ENCODE peak calls at places on chromosome 13, in seven cellular contexts. V is GM10248, R is A673, K is esophagus muscularis mucosa, M is neural progenitor cell, Z is pancreas, I is coronary artery. L is an unnamed sample.

GRCh38 chr13:79541426-79542049 is 60.6 kb downstream of the NDFIP2 start:
- DNase-seq in V (peak), R (peak), K (no peak), M (peak), Z (no peak), I (no peak), L (no peak)

GRCh38 chr13:76168661-76169060 is 532.5 kb downstream of the LMO7 start:
- DNase-seq in V (no peak), R (no peak), K (no peak), M (no peak), Z (no peak), I (no peak), L (no peak)

GRCh38 chr13:75458696-75459422 is 23.1 kb downstream of the TBC1D4 start:
- DNase-seq in V (peak), R (no peak), K (no peak), M (peak), Z (peak), I (no peak), L (no peak)

GRCh38 chr13:100543872-100544602 is 44.6 kb downstream of the GGACT start:
- DNase-seq in V (no peak), R (no peak), K (no peak), M (no peak), Z (no peak), I (peak), L (no peak)

GRCh38 chr13:114151565-114152284 is 19.3 kb upstream of the RASA3 start:
- DNase-seq in V (no peak), R (peak), K (no peak), M (no peak), Z (no peak), I (peak), L (no peak)

GRCh38 chr13:48233886-48234488 is 981 bp downstream of the ITM2B start:
- DNase-seq in V (no peak), R (no peak), K (no peak), M (peak), Z (no peak), I (no peak), L (no peak)

GRCh38 chr13:67152123-67152522 is 78.0 kb downstream of the PCDH9 start:
- DNase-seq in V (no peak), R (no peak), K (no peak), M (no peak), Z (no peak), I (no peak), L (no peak)

GRCh38 chr13:41411536-41411935 is 45.8 kb upstream of the RGCC start:
- DNase-seq in V (peak), R (peak), K (peak), M (peak), Z (no peak), I (no peak), L (peak)

GRCh38 chr13:51950722-51951121 is 60.5 kb downstream of the ATP7B start:
- DNase-seq in V (no peak), R (no peak), K (no peak), M (no peak), Z (no peak), I (peak), L (no peak)

GRCh38 chr13:33263484-33263883 is 22.1 kb downstream of the STARD13 start:
- DNase-seq in V (no peak), R (peak), K (no peak), M (no peak), Z (no peak), I (no peak), L (no peak)

GRCh38 chr13:28047784-28048388 is 52.5 kb downstream of the FLT3 start:
- DNase-seq in V (peak), R (no peak), K (no peak), M (no peak), Z (no peak), I (no peak), L (no peak)

GRCh38 chr13:111621164-111621563 is 300.7 kb downstream of the TEX29 start:
- DNase-seq in V (no peak), R (no peak), K (no peak), M (no peak), Z (no peak), I (peak), L (no peak)

GRCh38 chr13:97257800-97258799 is 36.0 kb downstream of the MBNL2 start:
- DNase-seq in V (peak), R (peak), K (no peak), M (peak), Z (peak), I (peak), L (no peak)

GRCh38 chr13:96650301-96650886 is 343.9 kb downstream of the OXGR1 start:
- DNase-seq in V (peak), R (no peak), K (no peak), M (no peak), Z (no peak), I (no peak), L (no peak)

GRCh38 chr13:109669234-109669612 is 117.2 kb downstream of the IRS2 start:
- DNase-seq in V (no peak), R (no peak), K (peak), M (peak), Z (no peak), I (no peak), L (no peak)

GRCh38 chr13:83377486-83377885 is 504.8 kb downstream of the SLITRK1 start:
- DNase-seq in V (no peak), R (no peak), K (no peak), M (no peak), Z (no peak), I (no peak), L (no peak)

GRCh38 chr13:80379245-80379644 is 38.3 kb upstream of the SPRY2 start:
- DNase-seq in V (no peak), R (peak), K (no peak), M (no peak), Z (no peak), I (no peak), L (no peak)

GRCh38 chr13:113792236-113792770 is 33.3 kb downstream of the TMEM255B start:
- DNase-seq in V (no peak), R (no peak), K (no peak), M (no peak), Z (no peak), I (no peak), L (no peak)

GRCh38 chr13:24151864-24152263 is 8.7 kb upstream of the SPATA13 start:
- DNase-seq in V (no peak), R (no peak), K (no peak), M (no peak), Z (no peak), I (no peak), L (no peak)

GRCh38 chr13:25686831-25687495 is 315.2 kb downstream of the ATP8A2 start:
- DNase-seq in V (no peak), R (no peak), K (peak), M (no peak), Z (no peak), I (no peak), L (no peak)

GRCh38 chr13:22278336-22278929 is 607.6 kb downstream of the FGF9 start:
- DNase-seq in V (peak), R (peak), K (no peak), M (peak), Z (peak), I (no peak), L (no peak)
- TF ChIP-seq CTCF in V (peak), R (peak), K (peak), M (peak), Z (peak), I (peak), L (no peak)

GRCh38 chr13:91248249-91248648 is 99.2 kb upstream of the MIR17HG start:
- DNase-seq in V (no peak), R (no peak), K (no peak), M (no peak), Z (no peak), I (no peak), L (no peak)

GRCh38 chr13:91245283-91245682 is 102.2 kb upstream of the MIR17HG start:
- DNase-seq in V (no peak), R (no peak), K (no peak), M (no peak), Z (no peak), I (no peak), L (no peak)

GRCh38 chr13:91249370-91249769 is 98.1 kb upstream of the MIR17HG start:
- DNase-seq in V (no peak), R (no peak), K (no peak), M (no peak), Z (no peak), I (no peak), L (no peak)

GRCh38 chr13:91242652-91243051 is 104.8 kb upstream of the MIR17HG start:
- DNase-seq in V (no peak), R (no peak), K (no peak), M (no peak), Z (no peak), I (no peak), L (no peak)

GRCh38 chr13:91247768-91248167 is 99.7 kb upstream of the MIR17HG start:
- DNase-seq in V (no peak), R (peak), K (no peak), M (no peak), Z (no peak), I (no peak), L (no peak)
- TF ChIP-seq CTCF in V (peak), R (peak), K (no peak), M (peak), Z (no peak), I (no peak), L (peak)

DNA sequence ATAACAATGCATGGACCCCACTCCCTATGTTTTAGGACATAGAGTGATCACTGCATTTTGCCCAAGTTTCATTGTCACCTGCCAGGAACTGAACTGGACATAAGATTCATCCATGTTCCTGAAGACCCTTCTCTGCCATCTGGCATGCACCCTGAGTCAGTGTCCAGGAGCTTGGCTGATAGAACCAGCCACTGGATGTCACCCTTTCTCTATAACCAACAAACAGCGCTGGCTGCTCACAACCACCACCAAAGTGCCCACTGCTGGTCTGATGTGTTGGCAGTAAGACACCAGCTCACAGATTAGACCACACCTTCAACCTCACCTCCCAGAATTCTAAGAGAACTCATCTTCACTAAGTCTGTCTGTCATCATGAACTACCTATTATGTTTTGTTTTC is 333.4 kb downstream of the ITGBL1 start:
- DNase-seq in V (no peak), R (peak), K (no peak), M (peak), Z (no peak), I (no peak), L (peak)
- TF ChIP-seq CTCF in V (no peak), R (peak), K (no peak), M (peak), Z (no peak), I (no peak), L (peak)

DNA sequence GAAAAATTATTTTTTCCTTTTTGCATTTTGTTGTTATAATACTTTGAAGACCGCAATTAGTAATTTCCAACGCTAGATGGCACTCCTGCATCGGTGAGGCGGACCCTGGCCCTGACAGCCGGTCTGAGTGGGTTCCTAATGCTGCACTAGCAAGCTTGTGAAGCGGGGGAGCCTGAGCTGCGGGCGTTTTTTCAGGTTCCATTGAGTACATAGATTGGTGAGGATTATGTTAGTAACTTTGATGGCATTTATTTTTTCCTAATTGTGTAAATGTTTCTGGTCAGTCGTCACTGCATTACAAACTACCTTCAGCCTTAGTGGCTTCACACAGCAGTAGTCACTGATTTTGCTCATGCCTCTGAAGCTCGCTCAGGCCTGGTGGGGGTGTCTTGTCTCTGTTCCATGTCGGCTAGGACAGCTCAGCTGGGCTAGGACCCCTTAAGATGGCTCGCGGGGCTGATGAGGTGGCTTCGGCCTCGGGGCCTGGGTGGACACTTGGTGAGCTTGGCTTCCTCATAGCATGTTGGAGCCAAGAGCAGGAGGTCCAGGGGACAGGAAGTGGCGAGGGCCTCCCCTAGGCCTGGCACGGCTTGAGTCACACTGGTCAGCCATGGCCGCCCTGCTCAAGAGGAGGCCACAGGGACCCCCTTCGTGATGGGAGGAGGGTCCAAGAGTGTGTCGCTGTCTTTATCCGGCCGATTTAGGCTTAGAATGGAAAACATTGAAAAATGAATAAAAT is 25.0 kb downstream of the ERCC5 start:
- DNase-seq in V (peak), R (peak), K (no peak), M (peak), Z (peak), I (no peak), L (peak)
- TF ChIP-seq CTCF in V (peak), R (peak), K (peak), M (peak), Z (peak), I (peak), L (peak)

GRCh38 chr13:98869408-98870090 is 108.3 kb downstream of the DOCK9 start:
- DNase-seq in V (no peak), R (no peak), K (no peak), M (no peak), Z (no peak), I (no peak), L (no peak)

GRCh38 chr13:98868932-98869331 is 108.9 kb downstream of the DOCK9 start:
- DNase-seq in V (no peak), R (no peak), K (no peak), M (no peak), Z (no peak), I (no peak), L (no peak)

GRCh38 chr13:98871727-98872126 is 106.1 kb downstream of the DOCK9 start:
- DNase-seq in V (no peak), R (no peak), K (no peak), M (no peak), Z (no peak), I (no peak), L (no peak)

DNA sequence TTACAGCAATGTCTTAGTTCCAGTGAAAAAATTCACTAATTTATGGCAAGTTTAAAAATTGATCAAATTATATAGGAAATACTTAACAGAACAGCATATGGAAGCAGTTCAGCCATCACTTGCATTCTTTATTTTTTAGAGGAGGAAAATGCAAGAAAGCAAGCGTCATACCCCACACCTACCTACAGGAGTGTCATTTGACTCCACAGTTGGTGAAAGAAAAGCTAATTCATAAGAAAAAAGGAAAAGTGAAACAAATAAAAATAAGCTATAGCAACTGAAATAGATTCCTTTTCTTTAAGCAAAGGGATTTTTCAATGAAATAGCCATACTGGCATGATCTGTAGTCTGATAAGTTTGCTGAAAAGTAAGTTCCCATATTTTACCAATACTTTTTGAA is 111.0 kb downstream of the DOCK9 start:
- DNase-seq in V (no peak), R (no peak), K (no peak), M (no peak), Z (no peak), I (no peak), L (no peak)
- TF ChIP-seq CTCF in V (no peak), R (no peak), K (no peak), M (peak), Z (no peak), I (no peak), L (peak)

GRCh38 chr13:44573790-44574465 is 2.2 kb downstream of the TSC22D1 start:
- DNase-seq in V (peak), R (peak), K (no peak), M (peak), Z (no peak), I (peak), L (no peak)
- TF ChIP-seq CTCF in V (peak), R (peak), K (peak), M (peak), Z (no peak), I (peak), L (peak)

DNA sequence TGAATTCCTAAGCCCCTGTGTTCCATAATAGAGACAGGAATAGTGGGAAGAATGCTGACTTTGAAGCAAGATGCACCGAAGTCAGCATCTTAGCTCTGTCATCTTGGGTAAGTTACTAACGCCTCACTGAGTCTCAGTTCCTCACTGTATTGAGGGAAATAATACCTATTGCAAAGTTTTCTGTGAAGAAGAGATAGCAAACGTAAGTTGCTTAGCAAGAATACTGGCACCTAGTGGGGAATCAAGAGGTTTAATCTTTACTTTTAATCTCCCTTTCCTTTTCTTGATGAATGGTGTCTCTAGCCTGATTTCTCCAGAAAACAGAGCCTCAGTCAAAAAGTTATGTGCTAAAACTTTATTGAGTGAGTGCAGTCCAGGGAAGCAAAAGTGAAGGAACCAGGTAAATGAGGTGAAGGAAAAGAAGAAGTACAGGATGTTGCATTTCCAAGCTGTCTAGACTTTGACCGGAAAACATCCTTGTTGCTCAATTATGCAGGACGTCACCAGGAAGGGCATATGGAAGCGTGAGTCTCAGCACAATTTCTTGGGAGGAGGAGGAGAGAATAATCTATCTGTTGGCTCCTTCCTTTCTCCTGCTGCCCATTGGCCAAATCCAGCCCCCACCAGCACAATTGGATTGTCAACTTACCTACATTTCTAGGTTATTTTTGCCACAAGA is 210.0 kb downstream of the B3GLCT start:
- DNase-seq in V (no peak), R (peak), K (peak), M (peak), Z (no peak), I (no peak), L (no peak)
- TF ChIP-seq CTCF in V (no peak), R (peak), K (no peak), M (peak), Z (no peak), I (no peak), L (no peak)

L was measured in WERI-Rb-1.